ENCODE peak calls at places on chromosomes 3 and 15, in five cellular contexts. S is H9, L is psoas muscle, F is testis, P is stomach. M is an unnamed sample. For H3K4me1, the result is how much of the 10 kb centered on the place peaks cover.

GRCh38 chr15:57671636-57672035 is 34.9 kb upstream of the POLR2M start:
- DNase-seq in S (no peak), L (no peak), F (no peak), P (no peak), M (no peak)

GRCh38 chr3:42226470-42227425 is 39.2 kb downstream of the CCK start:
- DNase-seq in S (no peak), L (no peak), F (peak), P (no peak), M (no peak)

GRCh38 chr15:72315706-72316370 is 4.1 kb downstream of the CELF6 start:
- DNase-seq in S (peak), L (no peak), F (no peak), P (no peak), M (no peak)

GRCh38 chr3:25335429-25335828 is 92.6 kb upstream of the RARB start:
- DNase-seq in S (no peak), L (no peak), F (no peak), P (no peak), M (no peak)

GRCh38 chr15:59255647-59256380 is 49.2 kb downstream of the LDHAL6B start:
- DNase-seq in S (no peak), L (no peak), F (no peak), P (no peak), M (no peak)

GRCh38 chr15:62306851-62307504 is 141.9 kb upstream of the C2CD4B start:
- DNase-seq in S (peak), L (no peak), F (peak), P (peak), M (peak)

GRCh38 chr3:129827765-129828164 is 65.7 kb downstream of the TMCC1 start:
- DNase-seq in S (no peak), L (no peak), F (no peak), P (no peak), M (no peak)

GRCh38 chr3:66761093-66761780 is 236.9 kb upstream of the KBTBD8 start:
- DNase-seq in S (no peak), L (peak), F (no peak), P (no peak), M (no peak)

GRCh38 chr3:12222765-12223485 is 64.2 kb upstream of the TIMP4 start:
- DNase-seq in S (no peak), L (no peak), F (no peak), P (no peak), M (no peak)

GRCh38 chr3:46934508-46935167 is 41.9 kb downstream of the CCDC12 start:
- DNase-seq in S (no peak), L (peak), F (no peak), P (no peak), M (no peak)

GRCh38 chr3:130508970-130509369 is 8.0 kb upstream of the COL6A6 start:
- DNase-seq in S (no peak), L (no peak), F (peak), P (no peak), M (no peak)

GRCh38 chr15:80679167-80679804 is 15.8 kb upstream of the ABHD17C start:
- DNase-seq in S (peak), L (no peak), F (no peak), P (no peak), M (no peak)

GRCh38 chr15:89167267-89168176 is 53.9 kb downstream of the RLBP1 start:
- DNase-seq in S (no peak), L (peak), F (no peak), P (peak), M (peak)

GRCh38 chr15:66748320-66748779 is 46.3 kb downstream of the SMAD6 start:
- DNase-seq in S (no peak), L (no peak), F (no peak), P (no peak), M (peak)

GRCh38 chr3:184348057-184348382 is 10.6 kb downstream of the FAM131A start:
- DNase-seq in S (no peak), L (no peak), F (no peak), P (no peak), M (no peak)

GRCh38 chr3:151838574-151839312 is 24.8 kb downstream of the AADAC start:
- DNase-seq in S (peak), L (no peak), F (peak), P (peak), M (peak)

GRCh38 chr3:115388825-115389224 is 234.5 kb upstream of the GAP43 start:
- DNase-seq in S (no peak), L (no peak), F (no peak), P (no peak), M (no peak)

GRCh38 chr15:100211855-100212850 is 129.6 kb downstream of the ADAMTS17 start:
- DNase-seq in S (no peak), L (no peak), F (no peak), P (no peak), M (no peak)

GRCh38 chr3:142213298-142213697 is 12.1 kb downstream of the GK5 start:
- DNase-seq in S (no peak), L (no peak), F (peak), P (peak), M (no peak)
- H3K4me1 ChIP-seq in S (under half), L (under half), F (under half), P (under half), M (under half)

GRCh38 chr3:88150371-88150770 is 612 bp downstream of the C3orf38 start:
- DNase-seq in S (no peak), L (no peak), F (no peak), P (no peak), M (no peak)
- H3K4me1 ChIP-seq in S (under half), L (under half), F (under half), P (under half), M (under half)

GRCh38 chr15:98682992-98683701 is 34.8 kb downstream of the IGF1R start:
- DNase-seq in S (no peak), L (no peak), F (peak), P (no peak), M (peak)
- H3K4me1 ChIP-seq in S (under half), L (half or more), F (under half), P (under half), M (under half)

DNA sequence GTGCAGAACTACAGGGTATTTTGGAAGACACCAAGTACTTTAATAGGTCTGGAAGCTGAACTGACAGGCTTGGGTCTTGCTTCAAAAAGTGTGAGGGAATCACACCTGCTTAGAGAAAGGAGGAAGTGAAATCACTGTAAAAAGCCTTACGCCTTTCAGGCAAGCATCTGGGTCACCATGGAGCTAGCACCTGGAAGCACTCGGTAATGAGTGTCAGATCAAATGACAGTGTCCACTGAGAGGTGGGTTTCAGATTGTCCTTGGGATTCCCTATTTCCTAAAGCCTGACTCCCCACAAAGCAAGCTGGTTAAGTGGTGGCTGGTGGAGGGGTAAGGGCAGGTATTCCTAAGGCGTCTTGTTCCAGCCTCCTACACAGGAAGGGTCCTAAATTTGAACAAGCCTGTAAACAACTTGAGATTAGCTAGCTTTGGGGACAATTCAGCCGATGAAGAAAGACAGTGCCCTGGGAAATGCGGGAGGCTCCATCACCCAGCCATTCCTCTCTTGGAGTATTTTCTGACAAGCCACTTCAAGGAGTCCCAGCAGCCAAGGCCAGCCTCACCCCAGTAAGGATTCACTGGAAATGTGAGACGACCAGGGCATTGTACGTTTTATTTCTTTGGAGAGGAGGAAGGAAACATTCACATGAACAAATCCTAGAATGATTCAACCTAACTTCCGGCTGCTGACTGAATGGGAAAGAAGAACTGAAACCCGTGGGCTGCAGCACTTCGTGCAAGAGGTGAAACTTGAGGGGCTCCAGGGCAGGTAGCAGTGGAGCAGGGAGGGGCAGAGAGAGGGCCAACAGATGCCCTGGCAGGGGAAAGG is 116.2 kb upstream of the ARHGEF3 start:
- DNase-seq in S (no peak), L (no peak), F (no peak), P (no peak), M (no peak)
- H3K4me1 ChIP-seq in S (under half), L (under half), F (under half), P (under half), M (under half)

DNA sequence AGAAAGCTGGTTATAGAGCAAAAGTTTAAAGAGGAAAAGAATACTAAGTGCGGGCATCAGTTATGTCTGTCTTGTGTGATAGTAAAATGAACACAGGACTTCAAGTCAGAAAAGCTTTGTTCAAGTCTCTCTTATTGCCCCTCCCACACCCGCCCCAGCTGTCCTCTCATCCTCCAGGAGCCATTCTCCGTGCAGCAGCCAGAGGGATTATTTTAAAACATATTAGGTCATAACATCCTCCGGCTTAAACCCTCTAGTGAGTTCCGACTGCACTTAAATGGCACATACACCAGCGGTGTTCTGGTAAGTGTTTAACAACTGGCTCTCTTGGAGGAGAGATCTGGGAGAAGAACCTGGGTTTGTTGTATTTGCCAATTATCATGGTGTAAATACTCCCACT is 104.8 kb upstream of the TNFAIP8L3 start:
- DNase-seq in S (no peak), L (no peak), F (no peak), P (no peak), M (no peak)
- H3K4me1 ChIP-seq in S (under half), L (under half), F (under half), P (under half), M (under half)

M was measured in SJSA1.